ENCODE peak calls at places on chromosomes 6 and 20, in four cellular contexts. O is ovary, V is tibial artery, K is Peyer's patch. Q is an unnamed sample.
A peak's percentile ranks its signal among the peaks of the same experiment; 100 is the strongest.

GRCh38 chr6:79737172-79737571 is 106.0 kb downstream of the SH3BGRL2 start:
- DNase-seq in O (no peak), V (no peak), K (no peak), Q (no peak)

GRCh38 chr6:136696238-136696637 is 96.0 kb downstream of the MAP3K5 start:
- DNase-seq in O (peak; percentile 49), V (peak; percentile 40), K (no peak), Q (no peak)

GRCh38 chr6:74114428-74114827 is 418.4 kb downstream of the CD109 start:
- DNase-seq in O (no peak), V (no peak), K (no peak), Q (no peak)

GRCh38 chr6:163098827-163099469 is 315.6 kb upstream of the QKI start:
- DNase-seq in O (no peak), V (no peak), K (no peak), Q (no peak)

GRCh38 chr6:157586476-157587126 is 205.6 kb downstream of the ZDHHC14 start:
- DNase-seq in O (no peak), V (no peak), K (no peak), Q (no peak)

GRCh38 chr6:5832621-5833107 is 174.1 kb downstream of the NRN1 start:
- DNase-seq in O (no peak), V (no peak), K (no peak), Q (no peak)

GRCh38 chr6:108673602-108674001 is 112.9 kb downstream of the FOXO3 start:
- DNase-seq in O (no peak), V (no peak), K (no peak), Q (no peak)

GRCh38 chr6:125818659-125819297 is 28.0 kb downstream of the NCOA7 start:
- DNase-seq in O (no peak), V (no peak), K (no peak), Q (no peak)

DNA sequence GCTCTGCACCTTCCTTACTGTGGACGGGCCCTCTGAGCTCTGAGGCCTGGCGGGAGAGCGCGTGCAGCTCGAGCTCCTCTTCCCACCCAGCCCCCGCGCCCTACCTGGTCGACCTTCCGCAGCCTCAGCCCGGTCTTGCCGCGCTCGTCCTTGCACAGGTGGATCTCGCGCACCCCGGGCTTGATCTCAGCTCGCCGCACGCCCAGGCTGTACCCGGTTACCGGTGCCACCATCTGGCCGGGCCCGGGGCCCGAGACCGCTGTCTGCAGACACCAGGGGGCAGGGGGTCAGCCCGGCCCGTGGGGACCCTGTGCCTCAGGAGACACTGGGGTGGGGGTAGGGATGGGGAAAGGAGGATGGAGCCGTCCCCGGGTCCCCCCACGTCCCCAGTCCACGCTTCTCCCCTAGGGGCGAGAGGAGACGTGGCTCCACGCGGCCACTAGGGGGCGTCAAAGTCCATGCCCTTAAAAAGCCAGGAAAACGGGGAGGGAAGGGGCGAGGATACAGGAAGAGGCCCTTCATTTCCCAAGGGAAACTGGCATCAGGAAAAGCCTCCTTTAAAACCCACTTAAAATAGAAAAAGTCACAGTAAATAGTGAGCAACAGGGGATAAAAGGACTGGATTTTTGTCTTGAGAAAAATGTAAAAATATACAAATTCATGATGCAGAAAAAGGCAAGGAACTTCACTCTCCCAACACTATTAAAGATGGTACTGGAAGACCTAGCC is 15.5 kb downstream of the SDCBP2 start:
- DNase-seq in O (peak; percentile 79), V (peak; percentile 61), K (peak; percentile 77), Q (peak; percentile 85)
- TF ChIP-seq CTCF in O (peak; percentile 95), V (peak; percentile 95), K (peak; percentile 70), Q (peak; percentile 98)

GRCh38 chr20:4925842-4926530 is 75.3 kb downstream of the SLC23A2 start:
- DNase-seq in O (peak; percentile 53), V (peak; percentile 78), K (no peak), Q (no peak)

GRCh38 chr20:4924032-4924431 is 77.3 kb downstream of the SLC23A2 start:
- DNase-seq in O (no peak), V (no peak), K (no peak), Q (no peak)

GRCh38 chr20:4929686-4930397 is 71.5 kb downstream of the SLC23A2 start:
- DNase-seq in O (no peak), V (no peak), K (no peak), Q (no peak)

GRCh38 chr20:4922186-4922585 is 79.1 kb downstream of the SLC23A2 start:
- DNase-seq in O (no peak), V (no peak), K (no peak), Q (no peak)

DNA sequence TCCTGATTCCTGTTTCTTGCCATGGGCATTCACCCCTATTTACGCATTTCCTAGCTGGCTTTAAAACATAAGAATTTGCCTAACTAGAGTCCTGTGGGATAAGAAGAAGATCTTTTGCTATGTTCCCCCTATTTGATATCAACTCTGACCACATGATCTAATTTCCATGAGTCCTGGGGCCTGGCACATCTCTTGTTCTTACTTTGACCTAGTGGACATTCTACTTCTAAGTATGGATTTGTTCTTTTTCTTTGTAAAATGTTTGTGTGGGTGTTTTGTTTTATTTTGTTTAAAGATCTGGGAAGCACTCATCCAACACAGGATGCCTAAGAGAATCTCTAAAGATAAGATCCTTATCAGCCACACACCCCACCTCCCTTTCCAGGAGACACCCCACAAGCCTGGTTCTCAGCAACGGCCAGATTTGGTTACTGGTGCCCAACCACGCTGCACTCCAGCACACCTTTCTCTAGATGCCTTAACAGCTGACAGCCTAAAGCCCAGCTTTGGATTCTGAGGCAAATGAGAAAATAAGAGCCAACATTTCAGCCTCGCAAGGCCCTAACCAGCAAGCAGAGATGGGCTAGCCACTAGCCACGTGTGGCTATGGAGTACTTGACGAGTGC is 74.7 kb downstream of the SLC23A2 start:
- DNase-seq in O (no peak), V (no peak), K (no peak), Q (no peak)
- H3K27ac ChIP-seq in O (no peak overlapping the region), V (peak overlapping the region; percentile 71), K (no peak overlapping the region), Q (peak overlapping the region; percentile 66)

DNA sequence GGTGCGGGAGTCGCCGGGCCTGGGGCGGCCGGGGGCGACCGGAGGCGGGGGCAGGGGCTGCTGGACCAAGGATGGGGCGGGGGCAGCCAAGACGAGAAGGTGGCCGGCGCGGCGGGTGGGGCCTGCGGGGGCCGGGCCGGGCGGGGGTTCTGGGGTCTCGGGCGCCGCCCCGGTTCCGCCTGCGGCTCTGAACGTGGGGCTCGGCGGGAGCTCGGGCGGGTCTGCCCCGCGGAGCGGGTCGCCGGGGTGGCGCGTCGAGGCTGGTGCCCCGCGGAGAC is 191 bp downstream of the ADRM1 start:
- DNase-seq in O (no peak), V (no peak), K (no peak), Q (no peak)
- H3K4me3 ChIP-seq in O (peak overlapping the region; percentile 88), V (peak overlapping the region; percentile 82), K (peak overlapping the region; percentile 99), Q (peak overlapping the region; percentile 96)

GRCh38 chr20:12660918-12661317 is 347.9 kb upstream of the SPTLC3 start:
- DNase-seq in O (no peak), V (no peak), K (no peak), Q (no peak)
- TF ChIP-seq CTCF in O (no peak), V (peak; percentile 42), K (no peak), Q (no peak)

DNA sequence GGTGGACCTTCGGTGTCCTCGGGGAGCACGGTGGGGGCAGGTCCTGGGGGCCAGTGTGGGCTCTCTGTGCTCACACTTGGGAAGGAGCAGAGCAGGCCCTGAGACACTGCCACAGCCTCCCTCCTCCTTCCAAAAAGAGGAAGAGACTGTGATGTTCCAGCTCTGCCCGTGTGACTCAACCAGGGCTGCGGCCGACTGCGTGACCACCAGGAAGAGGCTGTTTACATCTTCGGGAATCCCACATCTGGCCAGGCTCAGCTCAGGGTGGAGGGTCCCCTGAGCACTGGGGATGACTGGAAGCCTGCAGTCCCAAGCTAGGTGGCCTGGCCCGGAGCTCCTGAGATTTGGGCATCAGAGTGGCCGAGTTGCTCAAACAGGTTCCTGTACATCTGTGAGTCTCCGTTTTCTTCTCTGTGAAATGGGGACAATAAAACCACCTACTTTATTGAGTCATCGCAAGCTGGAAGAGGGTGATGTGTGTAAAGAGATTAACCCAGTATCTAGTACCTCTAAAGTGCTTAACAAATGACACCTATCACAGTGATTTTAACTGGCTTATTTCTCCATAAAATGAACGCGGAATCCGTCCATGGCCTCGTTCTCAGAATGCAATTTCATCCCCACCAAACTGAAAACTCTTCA is 242.1 kb downstream of the DLL1 start:
- DNase-seq in O (peak; percentile 6), V (peak; percentile 60), K (peak; percentile 64), Q (peak; percentile 73)
- H3K27ac ChIP-seq in O (no peak overlapping the region), V (no peak overlapping the region), K (peak overlapping the region; percentile 65), Q (peak overlapping the region; percentile 16)

DNA sequence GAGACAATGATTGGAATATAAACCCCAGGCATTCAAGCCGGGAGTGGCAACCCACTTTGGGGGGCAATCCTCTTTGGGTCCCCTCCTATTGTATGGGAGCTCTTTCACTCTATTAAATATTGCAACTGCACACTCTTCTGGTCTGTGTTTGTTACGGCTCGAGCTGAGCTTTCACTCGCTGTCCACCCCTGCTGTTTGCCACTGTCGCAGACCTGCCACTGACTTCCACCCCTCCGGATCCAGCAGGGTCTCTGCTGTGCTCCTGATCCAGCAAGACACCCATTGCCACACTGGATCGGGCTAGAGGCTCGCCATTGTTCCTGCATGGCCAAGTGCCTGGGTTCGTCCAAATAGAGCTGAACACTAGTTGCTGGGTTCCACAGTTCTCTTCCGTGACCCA is 222.8 kb upstream of the MANEA start:
- DNase-seq in O (no peak), V (no peak), K (no peak), Q (no peak)
- H3K4me3 ChIP-seq in O (no peak overlapping the region), V (no peak overlapping the region), K (no peak overlapping the region), Q (no peak overlapping the region)

GRCh38 chr6:137878810-137879285 is 11.8 kb downstream of the TNFAIP3 start:
- DNase-seq in O (no peak), V (peak; percentile 39), K (no peak), Q (no peak)
- TF ChIP-seq CTCF in O (no peak), V (no peak), K (no peak), Q (no peak)

DNA sequence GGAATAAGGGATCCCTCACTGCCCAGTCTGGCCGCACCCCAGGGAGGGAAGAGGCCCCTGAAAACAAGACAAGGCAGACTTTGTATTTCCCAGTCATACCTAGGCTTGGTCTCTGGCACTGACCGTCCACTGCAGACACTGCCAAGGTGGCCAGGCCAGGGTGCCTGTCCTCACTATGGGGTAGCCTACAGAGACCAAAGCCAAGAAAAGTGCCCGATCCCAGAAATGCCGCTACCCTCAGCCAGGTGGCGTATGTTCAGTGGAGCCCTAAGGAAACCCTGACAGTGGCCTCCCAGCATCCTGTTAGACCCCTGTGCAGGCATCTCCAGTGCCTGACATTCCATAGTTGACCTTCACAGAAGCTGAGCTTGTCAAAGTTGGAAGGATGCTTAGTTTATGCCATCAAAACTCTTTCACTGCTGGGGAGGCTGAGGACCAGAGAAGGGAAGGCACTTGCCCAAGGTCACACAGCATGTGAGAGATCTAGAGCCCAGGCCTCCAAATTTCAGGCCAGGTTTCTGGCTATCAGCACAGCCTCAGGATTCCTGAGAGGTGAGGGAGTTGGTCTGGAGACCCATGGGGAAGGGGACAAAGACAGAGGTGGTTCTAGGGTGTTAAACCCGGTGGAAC is 2.5 kb downstream of the SCRT2 start:
- DNase-seq in O (no peak), V (no peak), K (no peak), Q (no peak)
- H3K27ac ChIP-seq in O (no peak overlapping the region), V (no peak overlapping the region), K (no peak overlapping the region), Q (no peak overlapping the region)

GRCh38 chr6:11943060-11943459 is 69.1 kb upstream of the HIVEP1 start:
- DNase-seq in O (no peak), V (no peak), K (no peak), Q (no peak)
- H3K4me3 ChIP-seq in O (no peak overlapping the region), V (no peak overlapping the region), K (no peak overlapping the region), Q (no peak overlapping the region)